ENCODE peak calls at places on chromosomes 5 and 9, in six cellular contexts. W is PC-3; X is prostate gland; Q is HepG2; U is CD8-positive, alpha-beta memory T cell; B is mammary epithelial cell. A is an unnamed sample. For H3K4me1, the result is how much of the 10 kb centered on the place peaks cover.

GRCh38 chr9:127915325-127915752 is 1.5 kb downstream of the ST6GALNAC4 start:
- DNase-seq in W (no peak), X (no peak), Q (no peak), U (no peak), B (no peak), A (peak)

GRCh38 chr5:8057764-8058163 is 188.8 kb downstream of the MTRR start:
- DNase-seq in W (peak), X (no peak), Q (no peak), U (no peak), B (no peak), A (no peak)

GRCh38 chr5:29148581-29148980 is 2044.9 kb upstream of the CDH6 start:
- DNase-seq in W (no peak), X (no peak), Q (no peak), U (no peak), B (no peak), A (no peak)

GRCh38 chr5:125961150-125961549 is 462.1 kb upstream of the GRAMD2B start:
- DNase-seq in W (no peak), X (no peak), Q (no peak), U (no peak), B (no peak), A (no peak)

GRCh38 chr5:108736855-108737254 is 10.8 kb upstream of the FER start:
- DNase-seq in W (no peak), X (no peak), Q (no peak), U (no peak), B (no peak), A (no peak)

GRCh38 chr9:93578844-93579243 is 2.5 kb downstream of the PHF2 start:
- DNase-seq in W (no peak), X (no peak), Q (no peak), U (no peak), B (no peak), A (no peak)

GRCh38 chr9:92564982-92565381 is 29.2 kb upstream of the ECM2 start:
- DNase-seq in W (no peak), X (no peak), Q (no peak), U (no peak), B (no peak), A (no peak)

GRCh38 chr5:78795757-78796156 is 147.2 kb upstream of the LHFPL2 start:
- DNase-seq in W (no peak), X (no peak), Q (peak), U (no peak), B (no peak), A (peak)

GRCh38 chr9:78860806-78861475 is 564.0 kb downstream of the PSAT1 start:
- DNase-seq in W (peak), X (no peak), Q (no peak), U (no peak), B (peak), A (no peak)

GRCh38 chr5:33310471-33310870 is 130.3 kb upstream of the TARS1 start:
- DNase-seq in W (peak), X (no peak), Q (no peak), U (no peak), B (peak), A (no peak)

GRCh38 chr5:33315170-33315569 is 125.6 kb upstream of the TARS1 start:
- DNase-seq in W (no peak), X (no peak), Q (no peak), U (no peak), B (no peak), A (no peak)

GRCh38 chr5:33311893-33312292 is 128.9 kb upstream of the TARS1 start:
- DNase-seq in W (peak), X (no peak), Q (no peak), U (no peak), B (peak), A (no peak)

GRCh38 chr5:33312631-33313030 is 128.1 kb upstream of the TARS1 start:
- DNase-seq in W (no peak), X (no peak), Q (no peak), U (no peak), B (no peak), A (no peak)

GRCh38 chr5:33313150-33313549 is 127.6 kb upstream of the TARS1 start:
- DNase-seq in W (peak), X (peak), Q (no peak), U (no peak), B (peak), A (peak)
- H3K4me1 ChIP-seq in W (half or more), X (under half), Q (under half), U (under half), B (under half), A (under half)

DNA sequence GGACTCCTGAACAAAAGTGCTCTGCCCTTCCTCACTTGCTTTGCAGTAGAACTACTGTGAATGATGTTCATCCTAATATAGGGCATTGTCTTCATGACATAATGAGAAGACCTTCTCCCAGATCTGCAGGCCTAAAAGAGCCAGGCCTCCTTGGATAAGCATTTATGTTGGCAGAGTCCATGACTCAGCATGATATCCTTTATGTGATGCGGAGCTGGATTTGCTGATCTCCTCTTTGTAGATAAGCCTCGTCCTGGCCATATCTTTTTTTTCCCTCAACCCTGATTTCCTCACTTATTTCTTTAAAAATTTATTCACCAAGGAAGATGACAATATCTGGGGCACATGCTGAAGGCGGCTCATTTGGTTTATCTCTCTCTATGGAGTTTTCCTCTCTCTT is 62.4 kb upstream of the TAS2R1 start:
- DNase-seq in W (no peak), X (no peak), Q (no peak), U (no peak), B (no peak), A (no peak)
- H3K4me1 ChIP-seq in W (under half), X (under half), Q (under half), U (under half), B (under half), A (under half)

GRCh38 chr5:173457482-173457881 is 129.3 kb upstream of the STC2 start:
- DNase-seq in W (peak), X (no peak), Q (no peak), U (no peak), B (no peak), A (no peak)
- H3K4me1 ChIP-seq in W (half or more), X (under half), Q (under half), U (under half), B (under half), A (under half)

GRCh38 chr5:172799416-172799815 is 28.4 kb upstream of the DUSP1 start:
- DNase-seq in W (no peak), X (no peak), Q (no peak), U (no peak), B (no peak), A (no peak)

GRCh38 chr5:172795401-172795977 is 24.5 kb upstream of the DUSP1 start:
- DNase-seq in W (no peak), X (no peak), Q (no peak), U (no peak), B (no peak), A (no peak)

GRCh38 chr5:172798422-172799215 is 27.6 kb upstream of the DUSP1 start:
- DNase-seq in W (peak), X (no peak), Q (no peak), U (no peak), B (peak), A (no peak)

GRCh38 chr5:172796306-172796705 is 25.3 kb upstream of the DUSP1 start:
- DNase-seq in W (no peak), X (no peak), Q (no peak), U (no peak), B (no peak), A (no peak)

DNA sequence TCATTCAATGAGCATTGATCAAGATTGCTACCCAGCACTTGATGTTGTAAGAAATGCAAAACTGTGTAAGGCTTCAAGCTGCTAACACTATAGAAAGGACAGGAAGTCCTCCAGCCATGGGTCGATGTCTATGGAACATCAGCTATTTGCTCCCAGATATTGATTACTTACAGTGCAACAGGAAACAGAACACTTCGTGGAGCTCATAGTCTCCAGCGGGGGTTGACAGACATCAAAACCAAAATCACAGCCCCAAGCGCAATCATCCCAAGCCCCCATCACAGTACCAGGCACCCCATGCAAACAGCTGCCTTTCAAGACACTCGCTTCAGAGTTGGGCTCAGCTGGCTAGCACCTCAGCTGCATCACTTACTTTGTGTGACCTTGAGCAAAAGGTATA is 26.8 kb upstream of the DUSP1 start:
- DNase-seq in W (no peak), X (no peak), Q (peak), U (no peak), B (no peak), A (no peak)
- H3K4me1 ChIP-seq in W (half or more), X (under half), Q (half or more), U (under half), B (under half), A (under half)

GRCh38 chr5:170501361-170501760 is 2.5 kb upstream of the KCNIP1 start:
- DNase-seq in W (no peak), X (no peak), Q (no peak), U (no peak), B (no peak), A (no peak)
- H3K4me1 ChIP-seq in W (under half), X (under half), Q (under half), U (under half), B (under half), A (under half)

GRCh38 chr5:172874647-172875371 is 40.8 kb downstream of the ERGIC1 start:
- DNase-seq in W (no peak), X (no peak), Q (no peak), U (no peak), B (no peak), A (no peak)

GRCh38 chr5:172878585-172879433 is 44.8 kb downstream of the ERGIC1 start:
- DNase-seq in W (no peak), X (no peak), Q (no peak), U (no peak), B (no peak), A (no peak)

GRCh38 chr5:172875372-172876279 is 41.6 kb downstream of the ERGIC1 start:
- DNase-seq in W (no peak), X (no peak), Q (no peak), U (no peak), B (peak), A (no peak)

GRCh38 chr5:172879434-172879828 is 45.4 kb downstream of the ERGIC1 start:
- DNase-seq in W (no peak), X (no peak), Q (no peak), U (no peak), B (no peak), A (no peak)

DNA sequence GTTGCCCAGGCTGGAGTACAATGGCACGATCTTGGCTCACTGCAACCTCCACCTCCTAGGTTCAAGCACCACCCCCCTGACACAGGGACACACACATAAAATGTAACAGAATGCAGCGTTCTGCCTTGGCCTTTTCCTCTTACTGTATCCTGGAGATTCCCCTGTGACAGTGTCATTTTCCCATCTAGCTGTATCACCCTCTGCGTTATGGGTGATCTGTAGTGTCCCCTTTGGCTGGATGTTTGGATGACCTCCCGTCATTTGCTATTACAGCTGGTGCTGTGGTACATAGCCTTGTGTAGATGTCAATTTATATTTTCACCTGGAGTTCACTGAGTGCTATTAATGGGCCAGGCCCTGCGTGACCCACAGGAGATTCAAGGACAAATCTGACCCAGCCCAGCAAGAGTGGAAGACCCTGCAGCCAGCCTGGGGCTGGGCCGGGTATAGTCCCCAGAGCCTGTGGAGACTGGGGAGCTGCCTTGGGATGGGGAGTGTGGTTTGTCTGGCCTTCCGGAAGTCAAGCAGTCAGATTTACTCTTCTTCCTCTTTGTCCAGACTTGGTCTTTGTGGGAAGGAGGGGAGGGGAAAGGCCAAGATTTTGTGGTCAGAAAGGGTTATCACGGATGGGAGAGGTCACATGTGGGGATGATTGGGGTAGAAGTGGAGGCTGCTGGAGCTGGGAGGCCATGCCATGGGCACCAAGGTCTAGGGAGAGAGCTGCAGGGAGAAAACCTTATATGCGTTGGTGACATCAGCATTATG is 43.6 kb downstream of the ERGIC1 start:
- DNase-seq in W (no peak), X (no peak), Q (no peak), U (no peak), B (no peak), A (no peak)
- H3K4me1 ChIP-seq in W (under half), X (under half), Q (under half), U (under half), B (under half), A (under half)

DNA sequence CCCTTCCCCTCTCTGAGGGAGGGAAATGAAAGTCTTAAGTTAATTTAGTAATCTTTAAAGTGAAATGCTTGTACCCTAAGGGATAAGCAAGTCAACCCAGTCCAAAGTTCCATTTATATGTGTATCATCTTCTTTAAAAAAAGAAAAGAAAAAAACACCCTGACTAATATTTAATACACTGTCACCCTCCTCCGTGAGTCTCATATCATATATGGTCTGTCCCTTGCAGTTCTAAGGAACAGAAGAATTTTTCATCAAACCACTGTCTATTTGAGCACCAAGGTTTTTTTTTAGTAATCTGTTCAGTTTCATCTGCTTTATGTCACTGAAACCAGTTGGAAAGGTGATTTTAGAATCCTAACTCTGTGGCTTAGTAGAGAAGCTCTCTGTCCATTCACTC is 15.2 kb downstream of the TNIP1 start:
- DNase-seq in W (no peak), X (no peak), Q (no peak), U (no peak), B (no peak), A (no peak)
- H3K4me1 ChIP-seq in W (under half), X (under half), Q (under half), U (under half), B (under half), A (under half)

GRCh38 chr9:35538361-35539234 is 48.7 kb downstream of the RUSC2 start:
- DNase-seq in W (no peak), X (no peak), Q (no peak), U (no peak), B (peak), A (no peak)
- H3K4me1 ChIP-seq in W (under half), X (under half), Q (under half), U (under half), B (under half), A (under half)